ENCODE peak calls at places on chromosome 11, in five cellular contexts. A, T, S, Q and Y are unnamed samples.

GRCh38 chr11:64207247-64208085 is 945 bp downstream of the FERMT3 start:
- DNase-seq in Q (no peak), S (peak; percentile 41), A (peak; percentile 89), T (peak; percentile 57), Y (no peak)

GRCh38 chr11:115146425-115146824 is 357.8 kb downstream of the CADM1 start:
- DNase-seq in S (no peak), A (no peak), T (no peak), Q (no peak), Y (no peak)

GRCh38 chr11:12089473-12089872 is 20.9 kb upstream of the MICAL2 start:
- DNase-seq in A (no peak), S (no peak), Q (no peak), T (no peak), Y (no peak)

GRCh38 chr11:7904910-7905309 is 26.2 kb downstream of the OR10A6 start:
- DNase-seq in T (no peak), S (no peak), Q (no peak), A (no peak), Y (no peak)

GRCh38 chr11:63917685-63918523 is 940 bp upstream of the RCOR2 start:
- DNase-seq in Q (peak; percentile 43), T (no peak), S (peak; percentile 92), A (peak; percentile 79), Y (peak; percentile 68)

GRCh38 chr11:84780689-84781293 is 846.4 kb downstream of the DLG2 start:
- DNase-seq in Q (peak; percentile 6), T (no peak), A (no peak), S (no peak), Y (peak; percentile 12)

GRCh38 chr11:74347381-74347780 is 35.9 kb upstream of the P4HA3 start:
- DNase-seq in S (no peak), A (no peak), Q (peak; percentile 32), T (no peak), Y (no peak)

GRCh38 chr11:126440792-126441514 is 85.5 kb downstream of the ST3GAL4 start:
- DNase-seq in Q (peak; percentile 55), T (no peak), A (peak; percentile 96), S (peak; percentile 94), Y (peak; percentile 43)

GRCh38 chr11:118313242-118313641 is 8.7 kb downstream of the CD3E start:
- DNase-seq in Q (no peak), T (no peak), S (no peak), A (no peak), Y (no peak)

GRCh38 chr11:122275513-122275912 is 159.5 kb upstream of the BLID start:
- DNase-seq in S (no peak), Q (no peak), A (no peak), T (no peak), Y (no peak)

GRCh38 chr11:1779806-1780699 is 16.3 kb upstream of the CTSD start:
- DNase-seq in A (no peak), Q (no peak), T (no peak), S (peak; percentile 21), Y (no peak)

GRCh38 chr11:58574851-58575250 is 805 bp downstream of the LPXN start:
- DNase-seq in S (no peak), T (no peak), Q (no peak), A (no peak), Y (no peak)

GRCh38 chr11:60672255-60672654 is 27.2 kb upstream of the MS4A8 start:
- DNase-seq in T (no peak), A (no peak), Q (no peak), S (no peak), Y (no peak)

GRCh38 chr11:26651916-26652315 is 69.9 kb downstream of the SLC5A12 start:
- DNase-seq in A (no peak), T (no peak), S (no peak), Q (no peak), Y (no peak)

GRCh38 chr11:4455439-4455838 is 6.3 kb downstream of the OR52K2 start:
- DNase-seq in A (no peak), S (no peak), T (no peak), Q (no peak), Y (no peak)

GRCh38 chr11:8213390-8213789 is 44.6 kb upstream of the RIC3 start:
- DNase-seq in T (no peak), S (no peak), A (no peak), Q (no peak), Y (no peak)

GRCh38 chr11:70838198-70838597 is 414.2 kb downstream of the SHANK2 start:
- DNase-seq in Q (no peak), S (no peak), A (no peak), T (no peak), Y (no peak)

GRCh38 chr11:27553186-27553585 is 46.6 kb upstream of the LIN7C start:
- DNase-seq in T (no peak), A (no peak), Q (no peak), S (no peak), Y (no peak)

GRCh38 chr11:71342951-71343827 is 90.8 kb upstream of the SHANK2 start:
- DNase-seq in T (no peak), S (peak; percentile 74), A (peak; percentile 80), Q (peak; percentile 77), Y (peak; percentile 40)

GRCh38 chr11:19873730-19874129 is 161.1 kb downstream of the NAV2 start:
- DNase-seq in S (no peak), Q (no peak), T (no peak), A (no peak), Y (no peak)

GRCh38 chr11:9808943-9809342 is 145.1 kb downstream of the SWAP70 start:
- DNase-seq in A (no peak), Q (peak; percentile 28), S (no peak), T (no peak), Y (peak; percentile 21)

GRCh38 chr11:92411431-92411830 is 186.8 kb downstream of the FAT3 start:
- DNase-seq in S (no peak), T (no peak), Q (no peak), A (no peak), Y (no peak)

GRCh38 chr11:72844356-72844755 is 30.1 kb downstream of the ATG16L2 start:
- DNase-seq in A (no peak), S (no peak), T (no peak), Q (no peak), Y (no peak)

GRCh38 chr11:114799524-114799923 is 121.2 kb downstream of the NXPE2 start:
- DNase-seq in A (no peak), Q (no peak), S (no peak), T (no peak), Y (no peak)

GRCh38 chr11:118146554-118146953 is 6.1 kb downstream of the SCN4B start:
- DNase-seq in T (no peak), A (no peak), S (no peak), Q (no peak), Y (no peak)

GRCh38 chr11:95455228-95455627 is 224.2 kb upstream of the SESN3 start:
- DNase-seq in Q (no peak), A (no peak), S (no peak), T (no peak), Y (no peak)

GRCh38 chr11:7513210-7514098 is at the start of gene PPFIBP2:
- DNase-seq in A (peak; percentile 95), S (peak; percentile 96), Q (peak; percentile 58), T (no peak), Y (peak; percentile 40)

GRCh38 chr11:35288817-35289541 is 130.4 kb downstream of the SLC1A2 start:
- DNase-seq in Q (no peak), S (no peak), T (no peak), A (no peak), Y (no peak)

DNA sequence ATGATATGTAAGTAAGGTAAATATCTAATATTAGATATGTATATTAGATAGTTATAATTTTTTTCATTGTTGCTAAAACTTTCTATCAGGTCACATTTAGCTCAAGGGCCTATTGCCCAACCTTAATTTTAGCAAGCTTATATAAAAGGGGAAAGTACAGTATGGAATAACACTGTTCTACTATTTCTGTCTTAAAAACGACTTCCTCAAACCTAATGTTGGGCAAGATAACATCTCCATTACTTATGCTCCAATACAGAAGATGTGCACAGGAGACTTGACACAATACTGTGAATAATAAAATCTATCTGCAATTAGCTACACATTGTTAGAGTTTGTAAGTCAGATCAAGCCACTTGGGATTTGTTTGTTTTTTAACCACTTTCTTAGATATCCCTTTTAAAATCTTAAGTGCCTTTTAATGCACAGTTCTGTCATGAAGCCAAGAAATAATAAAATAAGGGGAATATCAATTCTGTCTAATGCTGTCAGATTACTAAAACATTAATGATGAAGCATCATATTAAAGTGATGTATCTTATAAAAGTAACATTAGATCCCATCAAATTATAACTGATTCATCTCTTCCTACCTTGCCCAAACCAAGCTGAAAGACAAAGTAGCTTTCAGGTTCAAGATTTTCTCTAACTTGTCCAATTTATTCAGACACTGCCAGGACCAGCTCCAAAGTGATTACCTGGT is 98.0 kb downstream of the SIK3 start:
- DNase-seq in A (no peak), Q (no peak), S (no peak), T (no peak), Y (no peak)
- H3K4me2 ChIP-seq in A (no peak overlapping the region), Q (no peak overlapping the region), S (no peak overlapping the region), T (no peak overlapping the region), Y (no peak overlapping the region)

GRCh38 chr11:21295508-21295907 is 626.1 kb downstream of the NELL1 start:
- DNase-seq in A (no peak), T (no peak), Q (no peak), S (no peak), Y (no peak)

GRCh38 chr11:21285104-21285503 is 615.7 kb downstream of the NELL1 start:
- DNase-seq in S (peak; percentile 8), T (no peak), Q (no peak), A (no peak), Y (no peak)

GRCh38 chr11:21289686-21290085 is 620.3 kb downstream of the NELL1 start:
- DNase-seq in Q (no peak), T (no peak), A (no peak), S (no peak), Y (no peak)
- TF ChIP-seq ZBTB33 in Q (no peak), T (no peak), A (no peak), S (no peak), Y (no peak)

DNA sequence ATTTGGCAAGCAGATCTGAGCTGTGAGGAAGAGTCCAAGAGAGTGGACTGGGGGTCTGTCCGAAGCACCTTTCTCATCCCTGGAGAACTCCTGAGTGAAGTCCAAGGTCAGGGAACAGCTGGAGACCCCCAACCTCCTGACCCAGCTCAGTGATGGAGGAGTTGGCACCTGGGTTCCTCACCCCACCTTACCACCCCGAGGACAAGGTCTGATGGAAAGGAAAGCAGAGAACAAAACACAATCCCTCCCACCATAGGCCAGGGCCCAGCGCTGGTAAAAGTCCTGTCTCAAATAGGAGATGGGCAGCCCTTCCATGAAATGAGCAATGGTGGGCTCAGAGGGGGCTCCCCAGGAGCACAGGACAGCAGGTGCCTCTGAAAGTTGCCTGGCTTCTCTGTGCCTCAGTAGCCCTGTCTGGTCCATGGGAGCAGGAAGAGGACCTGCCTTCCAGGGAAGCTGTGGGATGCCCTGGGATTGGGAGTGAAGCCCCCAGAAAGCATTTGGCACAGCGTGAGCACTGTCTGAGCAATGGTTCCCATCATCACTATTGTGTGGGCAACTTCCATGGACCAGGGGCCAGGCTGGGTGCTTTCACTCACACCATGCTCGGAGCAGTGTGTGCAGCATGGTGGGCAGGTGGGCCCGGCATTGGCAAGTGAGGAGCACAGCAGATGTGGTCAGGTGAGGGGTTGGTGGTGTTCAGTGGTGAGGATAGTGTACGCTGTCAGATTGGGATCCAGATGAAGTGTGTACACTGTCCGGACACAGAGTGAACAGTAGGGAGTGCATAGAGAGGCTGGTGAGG is 7.5 kb downstream of the TRIM29 start:
- DNase-seq in S (no peak), Q (no peak), A (no peak), T (no peak), Y (no peak)
- H3K4me2 ChIP-seq in S (no peak overlapping the region), Q (no peak overlapping the region), A (no peak overlapping the region), T (no peak overlapping the region), Y (no peak overlapping the region)

DNA sequence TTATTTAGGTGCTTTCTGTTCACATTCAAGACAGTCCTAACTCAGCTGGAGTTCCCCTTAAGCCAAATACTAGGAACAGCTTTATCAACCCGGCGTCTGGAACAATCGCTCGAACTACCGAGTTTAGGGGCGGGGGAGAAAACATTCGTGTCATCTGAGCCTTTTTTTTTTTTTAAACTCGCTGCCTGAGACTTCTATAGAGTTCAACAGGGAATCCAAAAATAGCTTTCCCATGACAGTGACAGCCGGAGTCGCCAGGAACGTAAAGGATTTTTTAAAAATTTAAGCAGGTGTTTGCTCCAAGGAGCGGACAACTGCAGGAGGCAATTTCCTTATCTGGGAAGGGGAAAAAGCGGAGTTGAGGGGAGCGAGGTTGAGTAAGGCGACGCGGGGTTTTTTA is 807 bp downstream of the TRAF6 start:
- DNase-seq in Q (no peak), S (peak; percentile 34), A (peak; percentile 20), T (no peak), Y (no peak)
- TF ChIP-seq ZBTB33 in Q (no peak), S (no peak), A (no peak), T (no peak), Y (no peak)